ENCODE peak calls at places on chromosomes 13 and 19, in four cellular contexts. P is GM13976, C is heart left ventricle, L is fibroblast of lung. R is an unnamed sample.

GRCh38 chr19:41839211-41839610 is 5.3 kb downstream of the LYPD4 start:
- DNase-seq in P (no peak), C (no peak), L (no peak), R (no peak)

GRCh38 chr19:5434970-5435641 is 20.1 kb upstream of the ZNRF4 start:
- DNase-seq in P (no peak), C (no peak), L (peak; percentile 98), R (no peak)

GRCh38 chr19:12098040-12098439 is 33.5 kb downstream of the ZNF844 start:
- DNase-seq in P (no peak), C (no peak), L (no peak), R (no peak)

GRCh38 chr19:11759805-11760204 is 7.0 kb upstream of the ZNF441 start:
- DNase-seq in P (no peak), C (no peak), L (no peak), R (no peak)

GRCh38 chr19:6693056-6693471 is 23.1 kb upstream of the TNFSF14 start:
- DNase-seq in P (no peak), C (no peak), L (no peak), R (no peak)

GRCh38 chr13:88074794-88075509 is 403.8 kb downstream of the SLITRK5 start:
- DNase-seq in P (no peak), C (no peak), L (no peak), R (no peak)

GRCh38 chr13:74027161-74027779 is 106.9 kb downstream of the KLF12 start:
- DNase-seq in P (no peak), C (no peak), L (no peak), R (no peak)

GRCh38 chr13:100836696-100837095 is 162.1 kb upstream of the TMTC4 start:
- DNase-seq in P (no peak), C (no peak), L (peak; percentile 45), R (no peak)

GRCh38 chr19:40771101-40771539 is 4.2 kb upstream of the MIA start:
- DNase-seq in P (no peak), C (no peak), L (no peak), R (no peak)

GRCh38 chr13:51519839-51520238 is 64.4 kb upstream of the WDFY2 start:
- DNase-seq in P (no peak), C (no peak), L (peak; percentile 39), R (no peak)

GRCh38 chr13:99969934-99970760 is 1.4 kb downstream of the ZIC5 start:
- DNase-seq in P (no peak), C (no peak), L (peak; percentile 30), R (no peak)

GRCh38 chr19:6446452-6446851 is 12.9 kb upstream of the SLC25A41 start:
- DNase-seq in P (no peak), C (no peak), L (no peak), R (no peak)

GRCh38 chr13:49549289-49549688 is 36.1 kb downstream of the RCBTB1 start:
- DNase-seq in P (no peak), C (no peak), L (no peak), R (no peak)
- TF ChIP-seq CTCF in P (no peak), C (peak; percentile 11), L (no peak), R (no peak)

DNA sequence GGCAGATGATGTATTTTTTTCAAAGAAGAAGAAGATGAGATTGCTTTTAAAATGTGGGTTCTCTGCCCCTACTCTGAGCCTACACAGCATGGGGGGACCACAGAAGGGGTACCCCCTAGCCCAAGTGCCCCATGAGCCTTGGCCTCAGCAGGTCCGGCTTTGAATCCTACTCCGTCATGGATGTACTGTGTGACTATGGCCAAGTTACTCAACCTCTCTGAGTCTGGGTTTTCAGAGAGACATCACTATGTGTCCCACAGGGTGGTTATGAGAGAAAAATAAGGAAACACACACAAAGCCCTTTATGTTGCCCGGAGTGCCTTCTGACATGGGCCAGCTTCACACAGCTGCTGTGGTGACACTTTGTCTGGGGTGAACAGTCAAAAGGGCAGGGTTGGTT is 92.0 kb downstream of the KCTD15 start:
- DNase-seq in P (no peak), C (no peak), L (no peak), R (no peak)
- TF ChIP-seq CTCF in P (no peak), C (no peak), L (no peak), R (no peak)

GRCh38 chr13:38417727-38418126 is 68.1 kb downstream of the UFM1 start:
- DNase-seq in P (peak; percentile 12), C (no peak), L (no peak), R (no peak)
- TF ChIP-seq CTCF in P (no peak), C (peak; percentile 13), L (peak; percentile 30), R (peak; percentile 17)

GRCh38 chr19:43305642-43306041 is 36.3 kb upstream of the PSG9 start:
- DNase-seq in P (no peak), C (no peak), L (no peak), R (no peak)
- TF ChIP-seq CTCF in P (no peak), C (no peak), L (no peak), R (no peak)

GRCh38 chr19:37136118-37136517 is 36.4 kb downstream of the ZNF585A start:
- DNase-seq in P (no peak), C (no peak), L (no peak), R (no peak)
- TF ChIP-seq CTCF in P (no peak), C (no peak), L (no peak), R (no peak)

DNA sequence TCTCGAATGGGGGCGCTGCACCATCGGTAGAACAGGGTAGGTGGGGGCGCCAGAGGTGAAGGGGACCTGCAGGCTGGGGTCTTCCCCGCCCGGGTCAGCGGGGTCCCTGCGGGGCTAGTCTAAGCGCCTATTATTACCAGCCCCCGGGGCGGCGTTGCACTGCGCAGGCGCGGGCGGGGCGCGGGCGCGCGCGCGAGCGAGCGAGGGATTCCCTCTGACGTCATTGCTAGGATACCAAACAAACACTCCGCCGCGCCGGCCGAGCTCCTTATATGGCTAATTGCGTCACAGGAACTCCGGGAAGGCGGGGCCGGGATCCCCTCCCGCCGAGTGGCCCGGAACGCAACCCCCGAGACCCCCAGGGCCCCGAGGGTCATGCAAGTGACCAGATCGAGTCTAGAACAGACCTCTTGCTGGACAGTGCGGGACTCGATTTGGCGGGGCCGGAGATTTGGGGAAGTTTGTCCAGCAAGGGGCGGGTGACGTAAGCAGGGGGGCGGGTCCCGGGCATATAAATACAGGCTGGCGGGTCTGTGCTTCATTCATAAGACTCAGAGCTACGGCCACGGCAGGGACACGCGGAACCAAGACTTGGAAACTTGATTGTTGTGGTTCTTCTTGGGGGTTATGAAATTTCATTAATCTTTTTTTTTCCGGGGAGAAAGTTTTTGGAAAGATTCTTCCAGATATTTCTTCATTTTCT is at the start of gene FOSB:
- DNase-seq in P (peak; percentile 95), C (peak; percentile 94), L (peak; percentile 88), R (peak; percentile 94)
- TF ChIP-seq CTCF in P (no peak), C (no peak), L (no peak), R (no peak)

DNA sequence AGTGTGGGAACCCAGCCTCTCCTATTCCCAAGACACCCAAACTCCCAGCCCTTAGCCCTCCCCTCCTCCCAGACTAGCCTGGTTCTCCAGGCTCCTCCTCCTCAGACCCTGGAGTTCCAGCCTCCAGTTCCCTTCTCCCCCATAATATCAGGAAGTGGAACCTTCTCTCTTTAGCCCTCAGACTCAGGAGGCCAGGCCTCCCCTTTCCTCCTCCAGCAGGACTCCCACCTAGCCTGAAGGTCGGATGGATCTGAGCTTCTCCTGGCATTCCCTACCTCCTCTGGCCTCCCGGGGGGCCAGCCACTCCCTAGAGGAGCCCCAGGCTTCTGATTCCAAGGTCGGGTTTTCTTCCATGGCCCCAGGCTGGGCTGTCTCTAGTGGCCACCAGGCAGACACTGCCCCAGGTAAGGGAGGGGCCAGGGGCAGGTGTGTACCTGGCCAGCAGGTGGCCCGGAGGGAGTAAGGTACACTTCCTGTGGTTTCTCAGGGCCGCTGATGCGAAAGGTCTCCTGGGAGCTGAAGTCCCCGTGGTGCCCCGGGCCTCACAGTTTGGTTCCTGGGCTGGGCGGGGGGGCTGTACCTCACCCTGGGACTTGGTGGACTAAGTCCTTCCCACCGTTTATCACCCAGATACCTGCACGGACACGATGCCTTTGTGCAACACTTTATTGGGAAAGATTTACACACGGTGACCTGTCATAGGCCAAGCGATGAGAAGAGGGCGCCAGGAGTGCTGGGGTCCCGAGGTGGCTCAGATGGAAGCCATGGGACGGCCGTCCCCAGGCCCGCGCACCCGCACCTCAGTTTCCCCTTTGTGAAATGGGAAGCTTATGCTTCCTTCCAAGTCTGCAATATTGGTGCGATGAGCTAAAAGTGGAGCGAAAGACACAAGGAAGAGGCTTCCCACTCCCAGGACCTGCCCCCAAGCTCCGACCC is at the start of gene TMC4:
- DNase-seq in P (no peak), C (no peak), L (no peak), R (no peak)
- TF ChIP-seq CTCF in P (no peak), C (no peak), L (no peak), R (peak; percentile 9)

DNA sequence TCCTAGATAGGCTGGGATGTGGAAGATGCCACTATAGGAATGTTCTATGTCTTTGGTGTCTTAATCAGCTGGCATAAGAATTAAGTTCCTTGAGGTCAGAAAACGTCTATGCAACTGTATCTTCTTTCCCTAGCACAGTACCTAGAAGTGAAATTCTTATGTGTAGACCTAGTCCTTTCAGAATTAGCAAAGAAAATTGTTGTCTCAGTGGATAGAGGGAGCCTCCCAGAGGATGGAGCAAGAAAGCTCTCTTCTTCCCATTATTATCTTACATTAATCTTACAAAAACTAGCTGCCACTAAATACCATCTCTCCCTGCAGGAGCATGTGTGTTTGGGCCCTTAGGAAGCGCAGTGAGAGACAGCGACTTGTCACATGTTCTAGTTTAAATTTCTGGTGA is 11.6 kb downstream of the CLDN10 start:
- DNase-seq in P (no peak), C (no peak), L (no peak), R (no peak)
- TF ChIP-seq CTCF in P (no peak), C (no peak), L (no peak), R (no peak)

GRCh38 chr19:16897572-16898056 is 8.8 kb downstream of the F2RL3 start:
- DNase-seq in P (no peak), C (no peak), L (peak; percentile 27), R (no peak)

GRCh38 chr19:16898306-16899015 is 9.7 kb downstream of the F2RL3 start:
- DNase-seq in P (no peak), C (no peak), L (no peak), R (no peak)

GRCh38 chr19:16895467-16896097 is 6.8 kb downstream of the F2RL3 start:
- DNase-seq in P (no peak), C (no peak), L (no peak), R (no peak)

GRCh38 chr19:16896098-16896912 is 7.5 kb downstream of the F2RL3 start:
- DNase-seq in P (no peak), C (no peak), L (no peak), R (no peak)

DNA sequence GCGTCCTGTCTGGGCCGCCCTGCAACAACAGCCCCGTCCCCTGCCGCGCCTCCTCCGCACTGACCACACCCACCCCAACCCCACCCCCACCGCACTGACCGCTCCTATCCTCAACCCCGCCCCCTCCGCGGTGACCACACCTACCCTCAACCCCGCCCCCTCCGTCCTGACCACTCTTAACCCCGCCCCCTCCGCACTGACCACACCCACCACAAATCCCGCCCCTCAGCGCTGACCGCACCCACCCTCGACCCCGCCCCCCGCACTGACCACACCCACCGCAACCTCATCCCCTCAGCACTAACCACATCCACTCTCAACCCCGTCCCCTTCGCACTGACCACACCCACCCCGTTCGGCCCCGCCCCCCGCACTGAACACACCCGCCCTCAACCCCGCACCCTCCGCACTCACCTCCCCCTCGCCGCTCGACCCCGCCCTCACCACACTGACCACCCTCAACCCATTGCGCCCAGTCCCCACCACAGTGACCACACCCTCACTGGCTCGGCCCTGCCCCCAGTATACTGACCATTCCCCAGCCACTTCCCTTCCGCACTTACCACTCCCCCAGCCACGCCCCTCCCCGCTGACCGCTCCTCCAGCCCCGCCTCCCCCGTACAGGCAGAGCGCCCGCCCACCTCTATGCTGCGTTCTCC is 8.2 kb downstream of the F2RL3 start:
- DNase-seq in P (peak; percentile 96), C (peak; percentile 95), L (peak; percentile 91), R (peak; percentile 96)
- TF ChIP-seq CTCF in P (no peak), C (no peak), L (no peak), R (no peak)

R was measured in GM10248.